ENCODE peak calls at places on chromosomes 1 and 21, in six cellular contexts. J, K, V, C, B and D are unnamed samples.

GRCh38 chr1:11519629-11520031 is 40.7 kb downstream of the DISP3 start:
- DNase-seq in J (no peak), K (no peak), V (no peak), C (no peak), B (no peak), D (no peak)

GRCh38 chr1:32151319-32151787 is 28.1 kb upstream of the TXLNA start:
- DNase-seq in J (no peak), K (peak; percentile 82), V (peak; percentile 81), C (no peak), B (peak; percentile 60), D (no peak)

GRCh38 chr1:248840946-248841345 is 2.9 kb downstream of the ZNF672 start:
- DNase-seq in J (no peak), K (no peak), V (no peak), C (no peak), B (no peak), D (no peak)

GRCh38 chr1:31532114-31532644 is 44.1 kb upstream of the TINAGL1 start:
- DNase-seq in J (no peak), K (no peak), V (no peak), C (no peak), B (no peak), D (no peak)

GRCh38 chr1:204453141-204453772 is 41.3 kb downstream of the PIK3C2B start:
- DNase-seq in J (no peak), K (no peak), V (no peak), C (peak; percentile 69), B (no peak), D (peak; percentile 69)

GRCh38 chr1:25787477-25788043 is 12.4 kb upstream of the SELENON start:
- DNase-seq in J (no peak), K (no peak), V (no peak), C (no peak), B (no peak), D (no peak)

GRCh38 chr1:95641386-95641785 is 407.4 kb downstream of the RWDD3 start:
- DNase-seq in J (no peak), K (no peak), V (no peak), C (no peak), B (no peak), D (no peak)

GRCh38 chr1:171221665-171222591 is 26.4 kb upstream of the FMO1 start:
- DNase-seq in J (no peak), K (peak; percentile 52), V (no peak), C (no peak), B (no peak), D (no peak)

GRCh38 chr1:1088036-1088800 is 14.1 kb upstream of the RNF223 start:
- DNase-seq in J (no peak), K (no peak), V (no peak), C (no peak), B (no peak), D (no peak)

GRCh38 chr1:159084152-159084551 is 7.6 kb upstream of the AIM2 start:
- DNase-seq in J (no peak), K (no peak), V (no peak), C (no peak), B (no peak), D (no peak)

GRCh38 chr1:215887618-215888017 is 320.5 kb downstream of the KCTD3 start:
- DNase-seq in J (no peak), K (no peak), V (no peak), C (no peak), B (no peak), D (no peak)

GRCh38 chr1:50278961-50279360 is 144.3 kb downstream of the DMRTA2 start:
- DNase-seq in J (no peak), K (no peak), V (no peak), C (no peak), B (no peak), D (no peak)

DNA sequence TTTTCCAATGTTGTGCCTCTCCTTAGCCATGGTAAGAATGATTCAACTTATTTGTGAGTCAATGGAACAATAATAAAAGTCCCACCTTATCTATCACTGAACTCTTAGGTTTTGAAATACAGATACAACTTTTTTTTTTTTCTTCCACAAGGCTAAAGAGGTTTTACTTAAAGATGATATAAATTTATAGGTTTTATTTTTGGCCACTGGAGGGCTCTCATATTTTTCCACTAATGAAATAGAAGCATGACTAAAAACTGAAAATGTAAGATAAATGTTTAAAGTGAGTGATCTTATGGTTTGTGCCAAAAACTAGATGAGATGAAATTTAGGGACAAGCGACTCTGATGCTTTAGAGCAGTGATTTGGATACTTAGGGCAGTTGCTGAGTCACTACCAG is 499.0 kb downstream of the NUF2 start:
- DNase-seq in J (no peak), K (peak; percentile 16), V (no peak), C (no peak), B (peak; percentile 24), D (no peak)
- TF ChIP-seq CTCF in J (peak; percentile 21), K (peak; percentile 26), V (peak; percentile 32), C (no peak), B (peak; percentile 24), D (no peak)

DNA sequence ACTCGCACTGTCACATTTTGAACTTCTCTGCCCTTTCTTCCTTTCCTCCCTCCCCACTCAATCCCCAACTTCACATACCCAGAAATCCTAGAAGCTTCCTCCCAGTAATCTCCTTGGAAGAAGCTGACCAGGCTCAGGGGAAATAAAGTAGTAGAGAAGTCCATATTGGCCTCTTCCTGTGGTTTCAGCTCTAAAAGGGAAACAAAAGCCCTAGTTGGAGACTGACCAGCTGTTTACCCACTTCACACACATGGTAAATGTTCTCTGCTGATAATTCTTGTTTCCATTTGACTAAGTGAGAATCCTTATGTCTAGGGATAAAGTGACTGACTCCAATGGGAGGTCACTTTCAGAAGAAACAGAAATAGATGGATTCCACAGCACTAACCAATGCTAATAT is 178.8 kb upstream of the DPT start:
- DNase-seq in J (no peak), K (no peak), V (no peak), C (no peak), B (no peak), D (no peak)
- H3K4me3 ChIP-seq in J (no peak overlapping the region), K (no peak overlapping the region), V (no peak overlapping the region), C (no peak overlapping the region), B (no peak overlapping the region), D (no peak overlapping the region)

DNA sequence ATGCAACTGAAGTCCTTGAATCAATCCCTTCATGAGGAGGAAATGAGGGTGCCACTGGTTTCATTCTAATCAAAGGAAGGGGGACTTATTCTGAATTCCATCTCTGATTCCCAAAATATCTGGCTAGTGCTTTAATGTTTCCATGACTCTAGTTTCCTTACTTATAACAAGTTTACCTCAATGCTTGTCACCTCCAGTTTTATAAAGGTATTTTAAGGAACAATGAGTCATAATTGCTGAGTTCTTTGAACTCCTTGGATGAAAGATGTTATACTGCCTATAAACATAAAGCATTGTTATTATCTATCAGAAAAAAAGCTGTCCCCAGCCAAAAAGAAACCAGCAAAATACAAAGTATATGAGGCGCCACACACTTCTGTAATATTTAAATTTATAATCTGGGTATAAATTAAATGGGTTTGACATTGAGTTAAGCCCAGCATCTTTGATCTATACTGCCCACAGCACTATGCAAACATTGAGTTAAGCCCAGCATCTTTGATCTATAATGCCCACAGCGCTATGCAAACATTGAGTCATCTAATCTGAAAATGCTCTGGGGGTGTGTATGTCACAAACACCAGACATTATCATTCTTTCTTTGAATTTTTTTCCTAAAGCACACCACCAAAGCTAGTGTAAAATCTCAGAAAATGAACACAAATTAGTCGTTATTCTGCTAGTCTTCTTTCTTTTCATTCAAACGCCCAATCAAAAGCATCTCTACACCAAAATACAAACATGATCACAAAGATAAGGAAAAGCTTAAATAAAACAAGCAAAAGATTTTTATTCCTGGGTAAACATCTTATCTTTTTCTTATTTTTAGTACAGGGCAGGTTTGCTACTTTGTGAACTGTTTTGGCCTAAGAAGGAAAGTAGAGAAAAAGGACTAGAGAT is 11.5 kb upstream of the CXADR start:
- DNase-seq in J (peak; percentile 53), K (no peak), V (no peak), C (no peak), B (no peak), D (no peak)
- TF ChIP-seq CTCF in J (no peak), K (no peak), V (no peak), C (no peak), B (no peak), D (no peak)

DNA sequence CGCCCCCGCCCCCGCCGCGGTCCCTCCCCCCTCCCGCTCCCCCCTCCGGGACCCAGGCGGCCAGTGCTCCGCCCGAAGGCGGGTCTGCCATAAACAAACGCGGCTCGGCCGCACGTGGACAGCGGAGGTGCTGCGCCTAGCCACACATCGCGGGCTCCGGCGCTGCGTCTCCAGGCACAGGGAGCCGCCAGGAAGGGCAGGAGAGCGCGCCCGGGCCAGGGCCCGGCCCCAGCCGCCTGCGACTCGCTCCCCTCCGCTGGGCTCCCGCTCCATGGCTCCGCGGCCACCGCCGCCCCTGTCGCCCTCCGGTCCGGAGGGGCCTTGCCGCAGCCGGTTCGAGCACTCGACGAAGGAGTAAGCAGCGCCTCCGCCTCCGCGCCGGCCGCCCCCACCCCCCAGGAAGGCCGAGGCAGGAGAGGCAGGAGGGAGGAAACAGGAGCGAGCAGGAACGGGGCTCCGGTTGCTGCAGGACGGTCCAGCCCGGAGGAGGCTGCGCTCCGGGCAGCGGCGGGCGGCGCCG is at the start of gene SIM2:
- DNase-seq in J (peak; percentile 75), K (no peak), V (peak; percentile 61), C (no peak), B (peak; percentile 26), D (no peak)
- H3K4me3 ChIP-seq in J (peak within 1 kb of the TSS; percentile 61), K (no peak within 1 kb of the TSS), V (peak within 1 kb of the TSS; percentile 37), C (no peak within 1 kb of the TSS), B (no peak within 1 kb of the TSS), D (no peak within 1 kb of the TSS)

GRCh38 chr1:64396817-64397216 is 73.1 kb upstream of the CACHD1 start:
- DNase-seq in J (peak; percentile 39), K (peak; percentile 17), V (no peak), C (no peak), B (peak; percentile 10), D (no peak)
- TF ChIP-seq CTCF in J (no peak), K (peak; percentile 7), V (no peak), C (peak; percentile 27), B (no peak), D (peak; percentile 2)